ENCODE peak calls at places on chromosome 2, in eight cellular contexts. One of them, this sample, is unnamed.

GRCh38 chr2:237486334-237486818 is 675 bp upstream of the MLPH start:
- DNase-seq in A549: peak
- DNase-seq in testis: no peak
- DNase-seq in IMR-90: no peak
- DNase-seq in prostate gland: no peak
- DNase-seq in adrenal gland: no peak
- DNase-seq in spleen: peak
- DNase-seq in Peyer's patch: no peak
- DNase-seq in this sample: no peak

GRCh38 chr2:138071720-138072719 is 107.7 kb downstream of the HNMT start:
- DNase-seq in A549: peak
- DNase-seq in testis: no peak
- DNase-seq in IMR-90: peak
- DNase-seq in prostate gland: peak
- DNase-seq in adrenal gland: no peak
- DNase-seq in spleen: no peak
- DNase-seq in Peyer's patch: no peak
- DNase-seq in this sample: no peak

GRCh38 chr2:1990724-1991123 is 246.4 kb upstream of the PXDN start:
- DNase-seq in A549: peak
- DNase-seq in testis: peak
- DNase-seq in IMR-90: no peak
- DNase-seq in prostate gland: no peak
- DNase-seq in adrenal gland: no peak
- DNase-seq in spleen: no peak
- DNase-seq in Peyer's patch: no peak
- DNase-seq in this sample: peak

GRCh38 chr2:238595750-238596570 is 169.2 kb downstream of the ASB1 start:
- DNase-seq in A549: no peak
- DNase-seq in testis: no peak
- DNase-seq in IMR-90: no peak
- DNase-seq in prostate gland: peak
- DNase-seq in adrenal gland: no peak
- DNase-seq in spleen: no peak
- DNase-seq in Peyer's patch: no peak
- DNase-seq in this sample: no peak

GRCh38 chr2:203476881-203477280 is 58.2 kb downstream of the RAPH1 start:
- DNase-seq in A549: no peak
- DNase-seq in testis: no peak
- DNase-seq in IMR-90: no peak
- DNase-seq in prostate gland: no peak
- DNase-seq in adrenal gland: no peak
- DNase-seq in spleen: no peak
- DNase-seq in Peyer's patch: no peak
- DNase-seq in this sample: no peak

GRCh38 chr2:144249035-144249637 is 270.8 kb downstream of the ZEB2 start:
- DNase-seq in A549: no peak
- DNase-seq in testis: no peak
- DNase-seq in IMR-90: no peak
- DNase-seq in prostate gland: no peak
- DNase-seq in adrenal gland: no peak
- DNase-seq in spleen: no peak
- DNase-seq in Peyer's patch: no peak
- DNase-seq in this sample: no peak

GRCh38 chr2:120313695-120314615 is 32.0 kb upstream of the INHBB start:
- DNase-seq in A549: no peak
- DNase-seq in testis: peak
- DNase-seq in IMR-90: no peak
- DNase-seq in prostate gland: peak
- DNase-seq in adrenal gland: peak
- DNase-seq in spleen: peak
- DNase-seq in Peyer's patch: no peak
- DNase-seq in this sample: peak

GRCh38 chr2:100796499-100797100 is 23.3 kb upstream of the NPAS2 start:
- DNase-seq in A549: no peak
- DNase-seq in testis: no peak
- DNase-seq in IMR-90: no peak
- DNase-seq in prostate gland: peak
- DNase-seq in adrenal gland: no peak
- DNase-seq in spleen: no peak
- DNase-seq in Peyer's patch: no peak
- DNase-seq in this sample: no peak

GRCh38 chr2:61368687-61369665 is 101.9 kb downstream of the USP34 start:
- DNase-seq in A549: no peak
- DNase-seq in testis: no peak
- DNase-seq in IMR-90: no peak
- DNase-seq in prostate gland: no peak
- DNase-seq in adrenal gland: no peak
- DNase-seq in spleen: no peak
- DNase-seq in Peyer's patch: no peak
- DNase-seq in this sample: no peak

GRCh38 chr2:27379840-27380625 is 501 bp downstream of the ZNF513 start:
- DNase-seq in A549: peak
- DNase-seq in testis: peak
- DNase-seq in IMR-90: peak
- DNase-seq in prostate gland: peak
- DNase-seq in adrenal gland: peak
- DNase-seq in spleen: no peak
- DNase-seq in Peyer's patch: peak
- DNase-seq in this sample: peak

GRCh38 chr2:33202641-33203345 is 256.0 kb downstream of the LTBP1 start:
- DNase-seq in A549: no peak
- DNase-seq in testis: no peak
- DNase-seq in IMR-90: no peak
- DNase-seq in prostate gland: no peak
- DNase-seq in adrenal gland: no peak
- DNase-seq in spleen: no peak
- DNase-seq in Peyer's patch: no peak
- DNase-seq in this sample: no peak

GRCh38 chr2:213216461-213216860 is 65.0 kb upstream of the IKZF2 start:
- DNase-seq in A549: no peak
- DNase-seq in testis: no peak
- DNase-seq in IMR-90: peak
- DNase-seq in prostate gland: no peak
- DNase-seq in adrenal gland: no peak
- DNase-seq in spleen: no peak
- DNase-seq in Peyer's patch: no peak
- DNase-seq in this sample: no peak

GRCh38 chr2:142140434-142140845 is 9.6 kb upstream of the LRP1B start:
- DNase-seq in A549: peak
- DNase-seq in testis: no peak
- DNase-seq in IMR-90: peak
- DNase-seq in prostate gland: no peak
- DNase-seq in adrenal gland: no peak
- DNase-seq in spleen: no peak
- DNase-seq in Peyer's patch: no peak
- DNase-seq in this sample: no peak

DNA sequence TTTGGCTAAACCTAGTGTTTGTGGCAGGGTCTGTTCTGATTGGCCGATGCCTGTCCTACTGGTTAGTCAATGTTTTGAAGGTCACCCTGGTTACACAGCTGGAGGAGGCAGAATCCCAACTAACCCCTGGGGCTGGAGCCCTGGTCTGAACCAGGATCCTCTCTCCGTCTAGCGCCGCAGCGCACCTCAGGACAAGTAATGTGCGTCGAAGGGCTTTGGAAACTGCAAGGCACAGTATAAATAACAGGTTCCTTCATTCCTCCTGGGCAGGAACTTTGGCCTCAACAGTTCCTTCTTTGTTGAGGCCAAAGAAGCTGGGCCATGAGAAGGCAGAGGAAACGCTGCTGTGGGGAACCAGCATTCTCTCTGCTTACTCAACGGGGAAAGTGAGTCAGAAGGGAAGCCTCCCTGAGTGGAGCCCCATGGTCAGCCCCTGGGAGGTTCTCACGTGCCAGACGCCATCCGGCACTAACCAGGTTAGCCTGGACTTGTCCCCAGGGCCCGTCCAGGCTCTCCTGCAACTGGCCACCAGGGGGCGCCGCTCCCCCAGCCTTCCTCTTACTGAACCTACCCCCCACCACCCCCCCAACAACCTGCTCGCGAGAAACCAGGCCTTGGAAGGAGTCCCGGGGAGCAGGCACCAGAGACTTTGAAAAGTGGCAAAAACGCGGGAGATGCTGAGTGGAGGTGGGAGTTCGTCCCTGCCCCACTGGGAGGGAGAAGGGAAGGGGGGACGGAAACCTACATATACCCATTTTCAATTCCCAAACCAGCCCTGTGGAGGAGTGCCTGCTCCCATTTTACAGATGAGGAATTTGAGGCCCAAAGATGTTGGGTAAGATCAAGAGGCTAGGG is 19.8 kb downstream of the TEX44 start:
- DNase-seq in A549: peak
- DNase-seq in testis: peak
- DNase-seq in IMR-90: peak
- DNase-seq in prostate gland: peak
- DNase-seq in adrenal gland: peak
- DNase-seq in spleen: peak
- DNase-seq in Peyer's patch: peak
- DNase-seq in this sample: peak
- TF ChIP-seq POLR2A in A549: no peak
- TF ChIP-seq POLR2A in testis: no peak
- TF ChIP-seq POLR2A in IMR-90: peak
- TF ChIP-seq POLR2A in prostate gland: no peak
- TF ChIP-seq POLR2A in adrenal gland: no peak
- TF ChIP-seq POLR2A in spleen: no peak
- TF ChIP-seq POLR2A in Peyer's patch: peak
- TF ChIP-seq POLR2A in this sample: no peak

GRCh38 chr2:227163445-227163997 is 484 bp downstream of the COL4A4 start:
- DNase-seq in A549: peak
- DNase-seq in testis: no peak
- DNase-seq in IMR-90: no peak
- DNase-seq in prostate gland: no peak
- DNase-seq in adrenal gland: peak
- DNase-seq in spleen: peak
- DNase-seq in Peyer's patch: no peak
- DNase-seq in this sample: peak
- TF ChIP-seq POLR2A in A549: no peak
- TF ChIP-seq POLR2A in testis: no peak
- TF ChIP-seq POLR2A in IMR-90: no peak
- TF ChIP-seq POLR2A in prostate gland: no peak
- TF ChIP-seq POLR2A in adrenal gland: no peak
- TF ChIP-seq POLR2A in spleen: no peak
- TF ChIP-seq POLR2A in Peyer's patch: no peak
- TF ChIP-seq POLR2A in this sample: no peak

DNA sequence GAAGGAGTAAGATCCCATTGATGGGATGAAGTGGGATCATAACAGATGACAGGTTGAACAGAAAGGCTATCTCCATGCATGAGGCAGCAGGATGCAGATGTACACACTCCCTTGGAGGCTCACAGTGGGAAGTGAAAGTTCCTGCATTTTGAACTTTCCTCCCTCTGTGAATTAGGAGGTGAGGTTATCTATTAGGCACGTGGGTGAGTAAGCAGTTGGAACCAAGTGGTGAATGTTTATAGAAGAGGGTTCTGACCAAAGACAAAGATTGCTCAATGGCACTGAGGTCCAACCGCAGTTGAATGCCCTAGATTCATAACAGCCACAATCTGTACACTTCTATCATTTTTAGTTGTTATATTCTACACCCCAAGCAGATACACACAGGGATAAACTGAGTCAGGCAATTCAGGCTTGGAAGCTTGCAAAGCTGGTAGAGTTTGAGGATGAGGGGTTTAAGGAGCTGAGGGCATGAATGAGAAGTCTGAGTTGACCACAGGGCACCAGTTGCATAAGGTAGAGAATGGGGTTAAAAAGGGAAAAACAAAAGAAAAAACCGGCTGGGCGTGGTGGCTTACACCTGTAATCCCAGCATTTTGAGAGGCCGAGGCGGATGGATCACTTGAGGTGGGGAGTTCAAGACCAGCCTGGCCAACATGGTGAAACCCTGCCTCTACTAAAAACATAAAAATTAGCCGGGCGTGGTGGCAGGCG is 7.1 kb upstream of the KCMF1 start:
- DNase-seq in A549: peak
- DNase-seq in testis: no peak
- DNase-seq in IMR-90: peak
- DNase-seq in prostate gland: no peak
- DNase-seq in adrenal gland: peak
- DNase-seq in spleen: no peak
- DNase-seq in Peyer's patch: no peak
- DNase-seq in this sample: no peak
- TF ChIP-seq POLR2A in A549: no peak
- TF ChIP-seq POLR2A in testis: no peak
- TF ChIP-seq POLR2A in IMR-90: peak
- TF ChIP-seq POLR2A in prostate gland: no peak
- TF ChIP-seq POLR2A in adrenal gland: no peak
- TF ChIP-seq POLR2A in spleen: no peak
- TF ChIP-seq POLR2A in Peyer's patch: peak
- TF ChIP-seq POLR2A in this sample: no peak

GRCh38 chr2:96907405-96908041 is 37.6 kb upstream of the SEMA4C start:
- DNase-seq in A549: no peak
- DNase-seq in testis: peak
- DNase-seq in IMR-90: peak
- DNase-seq in prostate gland: peak
- DNase-seq in adrenal gland: peak
- DNase-seq in spleen: no peak
- DNase-seq in Peyer's patch: no peak
- DNase-seq in this sample: peak
- TF ChIP-seq POLR2A in A549: no peak
- TF ChIP-seq POLR2A in testis: no peak
- TF ChIP-seq POLR2A in IMR-90: no peak
- TF ChIP-seq POLR2A in prostate gland: peak
- TF ChIP-seq POLR2A in adrenal gland: no peak
- TF ChIP-seq POLR2A in spleen: no peak
- TF ChIP-seq POLR2A in Peyer's patch: no peak
- TF ChIP-seq POLR2A in this sample: no peak

DNA sequence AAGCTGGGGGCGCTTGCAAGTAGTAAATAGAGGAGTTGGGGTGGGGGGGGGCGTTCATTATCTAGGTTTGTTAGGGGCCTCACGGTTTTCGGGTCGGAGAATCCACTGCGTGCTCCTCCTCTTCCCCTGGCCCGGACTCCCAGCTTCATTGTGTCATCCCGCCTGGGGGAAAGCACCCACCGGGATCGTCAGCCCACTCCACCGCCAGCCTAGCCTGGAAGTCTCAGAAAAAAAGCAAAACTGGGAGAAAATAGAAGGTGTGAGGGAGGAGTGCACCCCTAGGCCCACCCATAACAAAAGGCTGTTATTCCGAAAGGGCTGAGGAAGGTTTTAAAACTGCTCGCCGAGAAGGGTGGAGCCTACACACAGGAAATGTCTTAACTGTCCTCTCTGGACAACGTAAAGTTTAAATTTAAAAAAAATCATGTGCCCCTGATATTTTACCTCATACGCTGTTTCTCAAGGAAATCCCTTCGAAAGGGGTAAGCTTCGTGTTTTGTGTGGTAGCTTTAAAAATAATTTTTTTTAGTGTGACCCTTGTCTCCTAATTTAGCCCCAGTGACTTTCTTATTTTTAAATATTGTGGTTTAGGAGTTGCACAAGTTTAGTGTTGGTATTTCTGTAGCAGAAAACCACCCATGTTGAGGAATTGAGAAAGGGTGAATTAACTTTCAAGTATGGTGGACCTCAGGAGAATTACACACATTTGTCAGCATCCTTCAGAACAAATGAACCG is 104.2 kb downstream of the SPTBN1 start:
- DNase-seq in A549: peak
- DNase-seq in testis: peak
- DNase-seq in IMR-90: peak
- DNase-seq in prostate gland: peak
- DNase-seq in adrenal gland: peak
- DNase-seq in spleen: peak
- DNase-seq in Peyer's patch: no peak
- DNase-seq in this sample: no peak
- TF ChIP-seq POLR2A in A549: no peak
- TF ChIP-seq POLR2A in testis: no peak
- TF ChIP-seq POLR2A in IMR-90: peak
- TF ChIP-seq POLR2A in prostate gland: peak
- TF ChIP-seq POLR2A in adrenal gland: no peak
- TF ChIP-seq POLR2A in spleen: no peak
- TF ChIP-seq POLR2A in Peyer's patch: peak
- TF ChIP-seq POLR2A in this sample: no peak

This sample was measured in thyroid gland.